ENCODE peak calls at places on chromosome 9, in four cellular contexts. Q, X, D and H are unnamed samples.

GRCh38 chr9:92171822-92172221 is 56.6 kb upstream of the SPTLC1 start:
- DNase-seq in Q (no peak), X (no peak), D (no peak), H (no peak)

GRCh38 chr9:96135071-96135825 is 166.7 kb downstream of the HSD17B3 start:
- DNase-seq in Q (no peak), X (no peak), D (no peak), H (no peak)

GRCh38 chr9:103798620-103799019 is 295.5 kb upstream of the SMC2 start:
- DNase-seq in Q (no peak), X (peak; percentile 62), D (no peak), H (no peak)

GRCh38 chr9:114884787-114885452 is 45.5 kb downstream of the TNFSF8 start:
- DNase-seq in Q (no peak), X (no peak), D (no peak), H (peak; percentile 53)

GRCh38 chr9:132485454-132485853 is 75.4 kb downstream of the CFAP77 start:
- DNase-seq in Q (no peak), X (no peak), D (no peak), H (no peak)

GRCh38 chr9:134564431-134565170 is 77.0 kb upstream of the COL5A1 start:
- DNase-seq in Q (no peak), X (peak; percentile 59), D (no peak), H (no peak)

GRCh38 chr9:136845465-136846261 is 3.4 kb downstream of the AJM1 start:
- DNase-seq in Q (no peak), X (no peak), D (no peak), H (no peak)

GRCh38 chr9:136268776-136269175 is 23.2 kb upstream of the QSOX2 start:
- DNase-seq in Q (no peak), X (no peak), D (no peak), H (no peak)

GRCh38 chr9:107749787-107750444 is 260.3 kb upstream of the KLF4 start:
- DNase-seq in Q (peak; percentile 97), X (peak; percentile 95), D (peak; percentile 69), H (peak; percentile 86)

GRCh38 chr9:109886617-109887016 is 106.6 kb downstream of the PALM2AKAP2 start:
- DNase-seq in Q (no peak), X (no peak), D (no peak), H (no peak)

GRCh38 chr9:15851766-15852165 is 298.9 kb downstream of the CCDC171 start:
- DNase-seq in Q (no peak), X (no peak), D (no peak), H (no peak)

GRCh38 chr9:70420267-70421019 is 6.0 kb upstream of the KLF9 start:
- DNase-seq in Q (peak; percentile 98), X (peak; percentile 95), D (peak; percentile 79), H (peak; percentile 92)

GRCh38 chr9:121954477-121955175 is 138.5 kb downstream of the TTLL11 start:
- DNase-seq in Q (peak; percentile 65), X (peak; percentile 88), D (no peak), H (no peak)

GRCh38 chr9:137680445-137681358 is 61.9 kb downstream of the EHMT1 start:
- DNase-seq in Q (no peak), X (peak; percentile 18), D (no peak), H (no peak)

GRCh38 chr9:38022995-38023394 is 46.0 kb downstream of the SHB start:
- DNase-seq in Q (no peak), X (no peak), D (no peak), H (peak; percentile 69)

GRCh38 chr9:113986931-113987330 is 91.2 kb downstream of the AMBP start:
- DNase-seq in Q (no peak), X (no peak), D (no peak), H (no peak)

GRCh38 chr9:18184034-18184800 is 289.7 kb upstream of the ADAMTSL1 start:
- DNase-seq in Q (no peak), X (peak; percentile 36), D (no peak), H (no peak)

GRCh38 chr9:97752274-97752673 is 55.1 kb upstream of the XPA start:
- DNase-seq in Q (no peak), X (no peak), D (no peak), H (no peak)

GRCh38 chr9:134062461-134063087 is 5.3 kb downstream of the BRD3 start:
- DNase-seq in Q (no peak), X (no peak), D (no peak), H (no peak)

GRCh38 chr9:136679431-136679941 is 7.8 kb downstream of the AGPAT2 start:
- DNase-seq in Q (peak; percentile 63), X (peak; percentile 43), D (no peak), H (peak; percentile 72)

GRCh38 chr9:73153793-73154227 is 2.1 kb downstream of the ANXA1 start:
- DNase-seq in Q (no peak), X (no peak), D (no peak), H (no peak)

GRCh38 chr9:9100070-9100469 is 1300.5 kb upstream of the DMAC1 start:
- DNase-seq in Q (no peak), X (no peak), D (no peak), H (no peak)

GRCh38 chr9:77575785-77576184 is 72.3 kb downstream of the GNA14 start:
- DNase-seq in Q (no peak), X (peak; percentile 60), D (peak; percentile 32), H (no peak)

DNA sequence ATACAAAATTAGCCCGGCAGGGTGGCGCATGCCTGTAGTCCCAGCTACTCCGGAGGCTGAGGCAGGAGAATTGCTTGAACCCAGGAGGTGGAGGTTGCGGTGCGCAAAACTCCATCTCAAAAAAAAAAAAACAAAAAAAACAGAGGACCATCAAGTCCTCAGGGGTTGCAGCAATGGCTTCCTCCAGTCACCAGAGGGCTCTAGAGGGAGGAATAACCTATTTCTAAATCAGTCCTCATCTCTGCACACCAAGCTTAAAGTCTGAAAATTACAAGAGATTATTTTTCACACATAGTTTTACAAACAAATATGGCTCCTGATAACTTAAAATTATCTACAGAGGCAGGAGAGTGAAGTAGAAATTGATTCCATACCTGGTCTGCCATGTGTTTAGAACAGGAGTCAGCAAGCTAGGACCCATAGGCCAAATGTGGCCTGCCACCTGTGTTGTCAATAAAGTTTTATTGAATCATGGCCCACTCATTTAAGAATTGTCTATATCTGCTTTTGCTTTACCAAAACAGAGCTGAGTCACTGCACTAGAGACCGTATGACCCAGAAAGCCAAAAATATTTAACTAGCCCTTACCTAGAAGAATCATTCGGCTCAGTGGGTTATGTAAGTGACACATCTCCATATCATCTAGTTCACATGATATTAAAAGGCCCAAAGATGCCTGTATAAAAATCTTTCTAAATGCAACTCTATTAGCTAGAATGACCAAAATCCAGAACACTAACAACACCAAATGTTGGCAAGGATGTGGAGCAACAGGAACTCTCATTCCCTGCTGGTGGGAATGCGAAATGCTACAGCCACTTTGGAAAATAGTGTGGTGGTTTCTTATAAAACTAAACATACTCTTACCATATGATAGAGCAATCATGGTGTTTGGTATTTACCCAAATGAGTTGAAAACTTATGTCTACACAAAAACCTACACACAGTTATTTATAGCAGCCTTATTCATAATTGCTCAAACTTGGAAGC is 207.7 kb downstream of the FRMD3 start:
- DNase-seq in Q (no peak), X (peak; percentile 4), D (no peak), H (no peak)
- TF ChIP-seq CTCF in Q (no peak), X (peak; percentile 19), D (no peak), H (no peak)

DNA sequence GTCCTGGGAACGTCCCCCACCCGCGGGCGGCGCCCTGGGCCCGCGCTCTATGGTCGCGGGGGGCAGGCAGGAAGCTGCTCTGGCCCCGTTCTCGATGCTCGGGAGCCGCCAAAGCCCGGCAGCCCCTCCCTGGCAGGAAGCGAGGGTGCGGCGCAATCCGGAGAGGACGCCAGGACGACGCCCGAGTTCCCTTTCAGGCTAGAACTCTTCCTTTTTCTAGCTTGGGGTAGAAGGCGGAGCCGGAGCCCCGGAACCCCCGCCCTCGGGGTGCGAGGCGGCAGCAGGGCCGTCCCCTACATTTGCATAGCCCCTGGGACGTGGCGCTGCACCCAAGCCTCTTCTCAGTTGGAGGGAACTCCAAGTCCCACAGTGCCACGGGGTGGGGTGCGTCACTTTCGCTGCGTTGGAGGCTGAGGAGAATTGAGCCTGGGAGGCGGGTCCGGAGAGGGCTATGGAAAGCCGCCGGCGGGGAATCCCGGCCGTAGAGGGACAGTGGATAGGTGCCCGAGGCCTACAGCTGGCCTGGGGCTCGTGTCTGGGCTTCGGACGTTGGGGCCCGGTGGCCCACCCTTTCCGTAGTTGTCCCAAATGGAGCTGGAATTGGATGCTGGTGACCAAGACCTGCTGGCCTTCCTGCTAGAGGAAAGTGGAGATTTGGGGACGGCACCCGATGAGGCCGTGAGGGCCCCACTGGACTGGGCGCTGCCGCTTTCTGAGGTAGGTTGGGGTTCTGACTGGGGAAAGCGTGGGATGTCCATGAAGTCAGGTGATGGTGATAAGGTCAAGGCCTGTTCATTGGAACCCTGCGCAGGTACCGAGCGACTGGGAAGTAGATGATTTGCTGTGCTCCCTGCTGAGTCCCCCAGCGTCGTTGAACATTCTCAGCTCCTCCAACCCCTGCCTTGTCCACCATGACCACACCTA is at the start of the genes CREB3 and TLN1:
- DNase-seq in Q (peak; percentile 99), X (peak; percentile 99), D (peak; percentile 95), H (peak; percentile 99)
- TF ChIP-seq CTCF in Q (no peak), X (no peak), D (no peak), H (peak; percentile 15)

GRCh38 chr9:117074782-117075510 is 339.9 kb downstream of the ASTN2 start:
- DNase-seq in Q (no peak), X (no peak), D (no peak), H (no peak)

GRCh38 chr9:117075636-117076035 is 339.2 kb downstream of the ASTN2 start:
- DNase-seq in Q (no peak), X (no peak), D (no peak), H (no peak)

GRCh38 chr9:117074337-117074662 is 340.6 kb downstream of the ASTN2 start:
- DNase-seq in Q (no peak), X (no peak), D (no peak), H (no peak)

GRCh38 chr9:117073071-117073470 is 341.8 kb downstream of the ASTN2 start:
- DNase-seq in Q (no peak), X (no peak), D (no peak), H (no peak)

DNA sequence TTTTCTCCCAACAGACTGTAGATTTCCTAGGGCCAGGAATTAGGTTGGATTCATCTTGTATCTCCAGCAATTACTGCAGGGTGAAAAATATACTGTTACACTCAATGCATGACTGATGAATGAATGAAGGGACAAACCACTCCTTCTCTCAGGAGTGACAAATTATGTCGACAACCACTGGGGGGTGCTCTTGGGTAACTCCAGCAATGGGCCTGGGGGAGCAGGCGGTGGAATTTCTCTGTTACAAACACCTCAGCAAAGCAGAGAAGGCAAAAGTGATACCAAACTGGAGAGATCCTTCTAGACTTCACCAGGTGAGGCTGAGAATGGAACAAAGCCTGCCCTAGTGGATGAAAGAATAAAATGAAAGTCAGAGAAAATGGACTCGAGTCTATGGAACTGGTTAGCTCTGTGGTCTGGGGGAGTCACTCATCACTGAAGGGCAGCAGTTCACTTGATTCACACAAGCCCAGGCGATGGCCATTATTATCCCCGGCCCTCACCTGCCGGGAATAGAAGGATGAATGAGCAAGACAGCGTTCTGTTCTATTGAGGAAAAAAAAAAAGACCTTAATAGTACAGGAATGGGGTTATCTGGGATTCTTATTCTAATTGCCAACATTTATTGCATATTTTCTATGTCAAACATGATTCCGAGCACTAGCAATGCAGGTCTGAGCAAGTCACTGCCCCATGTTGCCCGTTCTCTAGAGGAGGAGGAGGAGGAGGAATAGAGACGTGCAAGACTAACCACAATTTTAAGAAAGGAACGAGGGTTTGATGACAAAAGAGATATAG is 341.1 kb downstream of the ASTN2 start:
- DNase-seq in Q (no peak), X (peak; percentile 33), D (peak; percentile 80), H (no peak)
- TF ChIP-seq CTCF in Q (peak; percentile 16), X (peak; percentile 62), D (peak; percentile 79), H (no peak)

GRCh38 chr9:128344931-128345605 is 4.7 kb downstream of the SLC27A4 start:
- DNase-seq in Q (no peak), X (no peak), D (peak; percentile 63), H (no peak)

GRCh38 chr9:128343855-128344254 is 3.5 kb downstream of the SLC27A4 start:
- DNase-seq in Q (no peak), X (no peak), D (no peak), H (no peak)

GRCh38 chr9:128342971-128343680 is 2.8 kb downstream of the SLC27A4 start:
- DNase-seq in Q (no peak), X (no peak), D (no peak), H (no peak)

GRCh38 chr9:128349772-128350171 is 9.4 kb downstream of the SLC27A4 start:
- DNase-seq in Q (no peak), X (no peak), D (no peak), H (no peak)

GRCh38 chr9:128349125-128349524 is 8.8 kb downstream of the SLC27A4 start:
- DNase-seq in Q (no peak), X (no peak), D (no peak), H (no peak)
- TF ChIP-seq CTCF in Q (no peak), X (no peak), D (no peak), H (no peak)